ENCODE peak calls at places on chromosome 9, in nine cellular contexts. One of them, this sample, is unnamed.

GRCh38 chr9:4382722-4383317 is 83.0 kb upstream of the GLIS3 start:
- DNase-seq in mammary epithelial cell: peak; percentile 14
- DNase-seq in heart left ventricle: no peak
- DNase-seq in GM10248: peak; percentile 25
- DNase-seq in choroid plexus epithelial cell: peak; percentile 66
- DNase-seq in uterus: no peak
- DNase-seq in mucosa of descending colon: peak; percentile 14
- DNase-seq in Peyer's patch: no peak
- DNase-seq in brain microvascular endothelial cell: peak; percentile 28
- DNase-seq in this sample: no peak

GRCh38 chr9:114501786-114502682 is 3.2 kb downstream of the WHRN start:
- DNase-seq in mammary epithelial cell: peak; percentile 57
- DNase-seq in heart left ventricle: no peak
- DNase-seq in GM10248: no peak
- DNase-seq in choroid plexus epithelial cell: peak; percentile 64
- DNase-seq in uterus: no peak
- DNase-seq in mucosa of descending colon: no peak
- DNase-seq in Peyer's patch: no peak
- DNase-seq in brain microvascular endothelial cell: peak; percentile 24
- DNase-seq in this sample: no peak

GRCh38 chr9:93596399-93596798 is 20.0 kb downstream of the PHF2 start:
- DNase-seq in mammary epithelial cell: no peak
- DNase-seq in heart left ventricle: no peak
- DNase-seq in GM10248: no peak
- DNase-seq in choroid plexus epithelial cell: no peak
- DNase-seq in uterus: no peak
- DNase-seq in mucosa of descending colon: no peak
- DNase-seq in Peyer's patch: no peak
- DNase-seq in brain microvascular endothelial cell: no peak
- DNase-seq in this sample: no peak

GRCh38 chr9:8660383-8660782 is 860.8 kb upstream of the DMAC1 start:
- DNase-seq in mammary epithelial cell: no peak
- DNase-seq in heart left ventricle: peak; percentile 64
- DNase-seq in GM10248: no peak
- DNase-seq in choroid plexus epithelial cell: peak; percentile 71
- DNase-seq in uterus: peak; percentile 54
- DNase-seq in mucosa of descending colon: peak; percentile 42
- DNase-seq in Peyer's patch: no peak
- DNase-seq in brain microvascular endothelial cell: peak; percentile 10
- DNase-seq in this sample: no peak

GRCh38 chr9:109401990-109402318 is 81.1 kb upstream of the EPB41L4B start:
- DNase-seq in mammary epithelial cell: peak; percentile 40
- DNase-seq in heart left ventricle: no peak
- DNase-seq in GM10248: peak; percentile 41
- DNase-seq in choroid plexus epithelial cell: no peak
- DNase-seq in uterus: no peak
- DNase-seq in mucosa of descending colon: no peak
- DNase-seq in Peyer's patch: no peak
- DNase-seq in brain microvascular endothelial cell: no peak
- DNase-seq in this sample: no peak

GRCh38 chr9:36091028-36091953 is 45.2 kb upstream of the GLIPR2 start:
- DNase-seq in mammary epithelial cell: no peak
- DNase-seq in heart left ventricle: no peak
- DNase-seq in GM10248: no peak
- DNase-seq in choroid plexus epithelial cell: peak; percentile 82
- DNase-seq in uterus: no peak
- DNase-seq in mucosa of descending colon: peak; percentile 87
- DNase-seq in Peyer's patch: no peak
- DNase-seq in brain microvascular endothelial cell: peak; percentile 73
- DNase-seq in this sample: peak; percentile 36

GRCh38 chr9:16321461-16322119 is 548.9 kb downstream of the BNC2 start:
- DNase-seq in mammary epithelial cell: peak; percentile 67
- DNase-seq in heart left ventricle: no peak
- DNase-seq in GM10248: no peak
- DNase-seq in choroid plexus epithelial cell: peak; percentile 47
- DNase-seq in uterus: no peak
- DNase-seq in mucosa of descending colon: no peak
- DNase-seq in Peyer's patch: no peak
- DNase-seq in brain microvascular endothelial cell: no peak
- DNase-seq in this sample: no peak

GRCh38 chr9:135504262-135505229 is 4.1 kb downstream of the MRPS2 start:
- DNase-seq in mammary epithelial cell: peak; percentile 18
- DNase-seq in heart left ventricle: peak; percentile 63
- DNase-seq in GM10248: peak; percentile 71
- DNase-seq in choroid plexus epithelial cell: peak; percentile 75
- DNase-seq in uterus: peak; percentile 37
- DNase-seq in mucosa of descending colon: peak; percentile 76
- DNase-seq in Peyer's patch: peak; percentile 72
- DNase-seq in brain microvascular endothelial cell: peak; percentile 57
- DNase-seq in this sample: no peak

GRCh38 chr9:98709968-98710965 is 1.5 kb upstream of the GABBR2 start:
- DNase-seq in mammary epithelial cell: peak; percentile 44
- DNase-seq in heart left ventricle: no peak
- DNase-seq in GM10248: no peak
- DNase-seq in choroid plexus epithelial cell: peak; percentile 71
- DNase-seq in uterus: no peak
- DNase-seq in mucosa of descending colon: no peak
- DNase-seq in Peyer's patch: no peak
- DNase-seq in brain microvascular endothelial cell: peak; percentile 35
- DNase-seq in this sample: peak; percentile 3

GRCh38 chr9:136927343-136928261 is 16.9 kb downstream of the FBXW5 start:
- DNase-seq in mammary epithelial cell: no peak
- DNase-seq in heart left ventricle: no peak
- DNase-seq in GM10248: no peak
- DNase-seq in choroid plexus epithelial cell: peak; percentile 55
- DNase-seq in uterus: no peak
- DNase-seq in mucosa of descending colon: no peak
- DNase-seq in Peyer's patch: no peak
- DNase-seq in brain microvascular endothelial cell: peak; percentile 22
- DNase-seq in this sample: no peak

GRCh38 chr9:2838356-2838983 is 5.4 kb downstream of the PUM3 start:
- DNase-seq in mammary epithelial cell: no peak
- DNase-seq in heart left ventricle: no peak
- DNase-seq in GM10248: no peak
- DNase-seq in choroid plexus epithelial cell: peak; percentile 46
- DNase-seq in uterus: no peak
- DNase-seq in mucosa of descending colon: no peak
- DNase-seq in Peyer's patch: no peak
- DNase-seq in brain microvascular endothelial cell: no peak
- DNase-seq in this sample: no peak

GRCh38 chr9:2833096-2833495 is 10.8 kb downstream of the PUM3 start:
- DNase-seq in mammary epithelial cell: no peak
- DNase-seq in heart left ventricle: no peak
- DNase-seq in GM10248: no peak
- DNase-seq in choroid plexus epithelial cell: peak; percentile 12
- DNase-seq in uterus: no peak
- DNase-seq in mucosa of descending colon: no peak
- DNase-seq in Peyer's patch: no peak
- DNase-seq in brain microvascular endothelial cell: no peak
- DNase-seq in this sample: no peak

GRCh38 chr9:2838984-2839367 is 4.9 kb downstream of the PUM3 start:
- DNase-seq in mammary epithelial cell: no peak
- DNase-seq in heart left ventricle: no peak
- DNase-seq in GM10248: no peak
- DNase-seq in choroid plexus epithelial cell: peak; percentile 16
- DNase-seq in uterus: no peak
- DNase-seq in mucosa of descending colon: no peak
- DNase-seq in Peyer's patch: no peak
- DNase-seq in brain microvascular endothelial cell: no peak
- DNase-seq in this sample: no peak

GRCh38 chr9:2837915-2838314 is 6.0 kb downstream of the PUM3 start:
- DNase-seq in mammary epithelial cell: no peak
- DNase-seq in heart left ventricle: no peak
- DNase-seq in GM10248: no peak
- DNase-seq in choroid plexus epithelial cell: peak; percentile 54
- DNase-seq in uterus: no peak
- DNase-seq in mucosa of descending colon: no peak
- DNase-seq in Peyer's patch: no peak
- DNase-seq in brain microvascular endothelial cell: no peak
- DNase-seq in this sample: no peak
- TF ChIP-seq CTCF in mammary epithelial cell: peak; percentile 42
- TF ChIP-seq CTCF in heart left ventricle: peak; percentile 44
- TF ChIP-seq CTCF in GM10248: no peak
- TF ChIP-seq CTCF in choroid plexus epithelial cell: peak; percentile 38
- TF ChIP-seq CTCF in uterus: peak; percentile 39
- TF ChIP-seq CTCF in mucosa of descending colon: no peak
- TF ChIP-seq CTCF in Peyer's patch: no peak
- TF ChIP-seq CTCF in brain microvascular endothelial cell: no peak
- TF ChIP-seq CTCF in this sample: peak; percentile 30

DNA sequence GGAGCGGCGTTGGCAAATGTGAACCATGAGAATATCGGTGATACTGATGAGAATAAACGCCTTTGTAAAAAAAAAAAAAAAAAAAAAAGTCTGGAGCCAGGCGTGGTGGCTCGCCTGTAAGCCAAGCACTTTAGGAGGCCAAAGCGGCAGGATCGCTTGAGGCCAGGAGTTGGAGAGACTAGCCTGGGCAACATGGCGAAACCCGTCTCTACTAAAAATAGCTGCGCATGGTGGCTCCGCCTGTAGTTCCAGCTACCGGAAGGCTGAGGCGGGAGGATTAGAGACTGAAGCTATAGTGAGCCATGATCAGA is 425 bp upstream of the NFX1 start:
- DNase-seq in mammary epithelial cell: no peak
- DNase-seq in heart left ventricle: no peak
- DNase-seq in GM10248: no peak
- DNase-seq in choroid plexus epithelial cell: no peak
- DNase-seq in uterus: no peak
- DNase-seq in mucosa of descending colon: no peak
- DNase-seq in Peyer's patch: no peak
- DNase-seq in brain microvascular endothelial cell: no peak
- DNase-seq in this sample: no peak
- TF ChIP-seq CTCF in mammary epithelial cell: no peak
- TF ChIP-seq CTCF in heart left ventricle: no peak
- TF ChIP-seq CTCF in GM10248: no peak
- TF ChIP-seq CTCF in choroid plexus epithelial cell: no peak
- TF ChIP-seq CTCF in uterus: no peak
- TF ChIP-seq CTCF in mucosa of descending colon: no peak
- TF ChIP-seq CTCF in Peyer's patch: no peak
- TF ChIP-seq CTCF in brain microvascular endothelial cell: no peak
- TF ChIP-seq CTCF in this sample: no peak

GRCh38 chr9:107049825-107050184 is 186.8 kb downstream of the ZNF462 start:
- DNase-seq in mammary epithelial cell: no peak
- DNase-seq in heart left ventricle: no peak
- DNase-seq in GM10248: no peak
- DNase-seq in choroid plexus epithelial cell: no peak
- DNase-seq in uterus: no peak
- DNase-seq in mucosa of descending colon: no peak
- DNase-seq in Peyer's patch: no peak
- DNase-seq in brain microvascular endothelial cell: no peak
- DNase-seq in this sample: no peak
- TF ChIP-seq CTCF in mammary epithelial cell: no peak
- TF ChIP-seq CTCF in heart left ventricle: no peak
- TF ChIP-seq CTCF in GM10248: no peak
- TF ChIP-seq CTCF in choroid plexus epithelial cell: no peak
- TF ChIP-seq CTCF in uterus: no peak
- TF ChIP-seq CTCF in mucosa of descending colon: no peak
- TF ChIP-seq CTCF in Peyer's patch: no peak
- TF ChIP-seq CTCF in brain microvascular endothelial cell: no peak
- TF ChIP-seq CTCF in this sample: no peak

GRCh38 chr9:125366676-125367075 is 105.0 kb downstream of the GAPVD1 start:
- DNase-seq in mammary epithelial cell: no peak
- DNase-seq in heart left ventricle: no peak
- DNase-seq in GM10248: no peak
- DNase-seq in choroid plexus epithelial cell: no peak
- DNase-seq in uterus: no peak
- DNase-seq in mucosa of descending colon: no peak
- DNase-seq in Peyer's patch: no peak
- DNase-seq in brain microvascular endothelial cell: no peak
- DNase-seq in this sample: no peak

GRCh38 chr9:125356032-125356431 is 94.4 kb downstream of the GAPVD1 start:
- DNase-seq in mammary epithelial cell: no peak
- DNase-seq in heart left ventricle: no peak
- DNase-seq in GM10248: no peak
- DNase-seq in choroid plexus epithelial cell: no peak
- DNase-seq in uterus: no peak
- DNase-seq in mucosa of descending colon: no peak
- DNase-seq in Peyer's patch: no peak
- DNase-seq in brain microvascular endothelial cell: no peak
- DNase-seq in this sample: no peak

GRCh38 chr9:125360621-125361020 is 99.0 kb downstream of the GAPVD1 start:
- DNase-seq in mammary epithelial cell: no peak
- DNase-seq in heart left ventricle: no peak
- DNase-seq in GM10248: no peak
- DNase-seq in choroid plexus epithelial cell: no peak
- DNase-seq in uterus: no peak
- DNase-seq in mucosa of descending colon: no peak
- DNase-seq in Peyer's patch: no peak
- DNase-seq in brain microvascular endothelial cell: no peak
- DNase-seq in this sample: no peak

GRCh38 chr9:125359011-125359410 is 97.4 kb downstream of the GAPVD1 start:
- DNase-seq in mammary epithelial cell: no peak
- DNase-seq in heart left ventricle: no peak
- DNase-seq in GM10248: no peak
- DNase-seq in choroid plexus epithelial cell: no peak
- DNase-seq in uterus: no peak
- DNase-seq in mucosa of descending colon: no peak
- DNase-seq in Peyer's patch: no peak
- DNase-seq in brain microvascular endothelial cell: no peak
- DNase-seq in this sample: no peak

GRCh38 chr9:125361837-125362531 is 100.4 kb downstream of the GAPVD1 start:
- DNase-seq in mammary epithelial cell: no peak
- DNase-seq in heart left ventricle: no peak
- DNase-seq in GM10248: no peak
- DNase-seq in choroid plexus epithelial cell: peak; percentile 69
- DNase-seq in uterus: no peak
- DNase-seq in mucosa of descending colon: peak; percentile 15
- DNase-seq in Peyer's patch: no peak
- DNase-seq in brain microvascular endothelial cell: peak; percentile 12
- DNase-seq in this sample: no peak
- TF ChIP-seq CTCF in mammary epithelial cell: peak; percentile 18
- TF ChIP-seq CTCF in heart left ventricle: no peak
- TF ChIP-seq CTCF in GM10248: no peak
- TF ChIP-seq CTCF in choroid plexus epithelial cell: peak; percentile 70
- TF ChIP-seq CTCF in uterus: no peak
- TF ChIP-seq CTCF in mucosa of descending colon: no peak
- TF ChIP-seq CTCF in Peyer's patch: no peak
- TF ChIP-seq CTCF in brain microvascular endothelial cell: peak; percentile 66
- TF ChIP-seq CTCF in this sample: peak; percentile 22